ENCODE peak calls at places on chromosomes 12 and 14, in six cellular contexts. One of them, this sample, is unnamed.

GRCh38 chr12:96422192-96422591 is 22.0 kb upstream of the CDK17 start:
- DNase-seq in stomach: no peak
- DNase-seq in upper lobe of left lung: no peak
- DNase-seq in AG04450: no peak
- DNase-seq in mammary epithelial cell: peak; percentile 8
- DNase-seq in fibroblast of mammary gland: peak; percentile 96
- DNase-seq in this sample: peak; percentile 65

GRCh38 chr12:93679308-93679933 is 2.2 kb downstream of the CRADD start:
- DNase-seq in stomach: no peak
- DNase-seq in fibroblast of mammary gland: no peak
- DNase-seq in AG04450: no peak
- DNase-seq in upper lobe of left lung: no peak
- DNase-seq in mammary epithelial cell: no peak
- DNase-seq in this sample: no peak

GRCh38 chr12:121801601-121802484 is 2.0 kb upstream of the SETD1B start:
- DNase-seq in fibroblast of mammary gland: peak; percentile 47
- DNase-seq in mammary epithelial cell: peak; percentile 50
- DNase-seq in AG04450: no peak
- DNase-seq in stomach: no peak
- DNase-seq in upper lobe of left lung: no peak
- DNase-seq in this sample: peak; percentile 61

GRCh38 chr14:61171687-61172086 is 109.5 kb downstream of the TMEM30B start:
- DNase-seq in mammary epithelial cell: no peak
- DNase-seq in stomach: no peak
- DNase-seq in fibroblast of mammary gland: no peak
- DNase-seq in AG04450: no peak
- DNase-seq in upper lobe of left lung: no peak
- DNase-seq in this sample: no peak

GRCh38 chr12:14768823-14769405 is 34.4 kb downstream of the WBP11 start:
- DNase-seq in AG04450: no peak
- DNase-seq in stomach: peak; percentile 33
- DNase-seq in upper lobe of left lung: no peak
- DNase-seq in mammary epithelial cell: peak; percentile 29
- DNase-seq in fibroblast of mammary gland: peak; percentile 48
- DNase-seq in this sample: peak; percentile 37

GRCh38 chr14:20346713-20347112 is 3.3 kb downstream of the PARP2 start:
- DNase-seq in mammary epithelial cell: no peak
- DNase-seq in upper lobe of left lung: no peak
- DNase-seq in fibroblast of mammary gland: no peak
- DNase-seq in AG04450: no peak
- DNase-seq in stomach: no peak
- DNase-seq in this sample: no peak

GRCh38 chr12:112992541-112993398 is 14.5 kb downstream of the OAS2 start:
- DNase-seq in upper lobe of left lung: no peak
- DNase-seq in fibroblast of mammary gland: peak; percentile 65
- DNase-seq in mammary epithelial cell: peak; percentile 60
- DNase-seq in stomach: peak; percentile 53
- DNase-seq in AG04450: peak; percentile 23
- DNase-seq in this sample: peak; percentile 81

GRCh38 chr14:74478996-74479635 is 14.0 kb downstream of the NPC2 start:
- DNase-seq in stomach: no peak
- DNase-seq in fibroblast of mammary gland: peak; percentile 44
- DNase-seq in AG04450: no peak
- DNase-seq in upper lobe of left lung: no peak
- DNase-seq in mammary epithelial cell: no peak
- DNase-seq in this sample: peak; percentile 44

GRCh38 chr12:46187023-46187422 is 81.8 kb downstream of the SLC38A1 start:
- DNase-seq in mammary epithelial cell: peak; percentile 72
- DNase-seq in fibroblast of mammary gland: peak; percentile 88
- DNase-seq in stomach: no peak
- DNase-seq in upper lobe of left lung: no peak
- DNase-seq in AG04450: peak; percentile 62
- DNase-seq in this sample: peak; percentile 88

GRCh38 chr12:1582709-1583050 is 11.7 kb downstream of the FBXL14 start:
- DNase-seq in mammary epithelial cell: no peak
- DNase-seq in stomach: no peak
- DNase-seq in AG04450: no peak
- DNase-seq in fibroblast of mammary gland: no peak
- DNase-seq in upper lobe of left lung: no peak
- DNase-seq in this sample: no peak

GRCh38 chr12:29578070-29578469 is 80.6 kb upstream of the OVCH1 start:
- DNase-seq in mammary epithelial cell: no peak
- DNase-seq in stomach: no peak
- DNase-seq in AG04450: no peak
- DNase-seq in fibroblast of mammary gland: no peak
- DNase-seq in upper lobe of left lung: no peak
- DNase-seq in this sample: peak; percentile 84

DNA sequence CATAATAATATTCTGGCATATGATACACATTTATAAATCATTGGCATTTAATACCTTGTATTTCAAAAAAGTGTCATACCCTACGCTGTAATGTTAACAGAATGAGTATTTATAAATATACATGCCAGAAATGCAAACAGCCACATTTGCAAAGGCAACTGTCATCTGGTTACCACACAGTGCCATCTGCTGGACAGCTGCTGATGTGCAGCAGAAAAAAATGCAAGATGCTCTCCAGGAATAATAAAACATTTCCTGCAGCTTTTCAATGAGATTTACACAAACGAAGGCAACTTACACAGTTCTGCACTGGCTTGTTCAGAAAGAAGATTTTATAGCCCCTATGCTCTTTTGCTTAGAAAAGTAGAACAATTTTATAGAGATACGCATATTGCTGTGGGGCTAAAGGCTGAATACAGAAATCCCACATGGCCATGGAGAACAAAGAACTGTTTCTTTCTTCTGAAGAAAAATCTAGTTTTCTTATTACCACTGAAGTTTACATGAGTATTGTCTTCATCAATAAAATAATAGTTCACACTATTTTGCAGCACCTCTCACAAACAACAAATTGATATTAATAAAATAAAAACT is 182.4 kb upstream of the GRIP1 start:
- DNase-seq in stomach: peak; percentile 65
- DNase-seq in fibroblast of mammary gland: peak; percentile 55
- DNase-seq in upper lobe of left lung: no peak
- DNase-seq in AG04450: peak; percentile 23
- DNase-seq in mammary epithelial cell: peak; percentile 33
- DNase-seq in this sample: peak; percentile 76
- TF ChIP-seq CTCF in stomach: no peak
- TF ChIP-seq CTCF in fibroblast of mammary gland: peak; percentile 98
- TF ChIP-seq CTCF in upper lobe of left lung: peak; percentile 73
- TF ChIP-seq CTCF in AG04450: peak; percentile 96
- TF ChIP-seq CTCF in mammary epithelial cell: peak; percentile 97
- TF ChIP-seq CTCF in this sample: peak; percentile 99

GRCh38 chr12:49501895-49502294 is 36.9 kb upstream of the KCNH3 start:
- DNase-seq in mammary epithelial cell: no peak
- DNase-seq in fibroblast of mammary gland: no peak
- DNase-seq in AG04450: no peak
- DNase-seq in stomach: no peak
- DNase-seq in upper lobe of left lung: no peak
- DNase-seq in this sample: no peak

GRCh38 chr12:49507139-49507538 is 31.7 kb upstream of the KCNH3 start:
- DNase-seq in mammary epithelial cell: peak; percentile 66
- DNase-seq in stomach: no peak
- DNase-seq in fibroblast of mammary gland: peak; percentile 88
- DNase-seq in upper lobe of left lung: no peak
- DNase-seq in AG04450: peak; percentile 77
- DNase-seq in this sample: peak; percentile 94

GRCh38 chr12:49505672-49506071 is 33.2 kb upstream of the KCNH3 start:
- DNase-seq in AG04450: no peak
- DNase-seq in fibroblast of mammary gland: peak; percentile 44
- DNase-seq in stomach: no peak
- DNase-seq in upper lobe of left lung: no peak
- DNase-seq in mammary epithelial cell: peak; percentile 55
- DNase-seq in this sample: peak; percentile 43

GRCh38 chr12:49502590-49502989 is 36.2 kb upstream of the KCNH3 start:
- DNase-seq in fibroblast of mammary gland: peak; percentile 30
- DNase-seq in AG04450: no peak
- DNase-seq in upper lobe of left lung: no peak
- DNase-seq in mammary epithelial cell: no peak
- DNase-seq in stomach: no peak
- DNase-seq in this sample: no peak

GRCh38 chr12:49503674-49504180 is 35.1 kb upstream of the KCNH3 start:
- DNase-seq in upper lobe of left lung: no peak
- DNase-seq in AG04450: peak; percentile 15
- DNase-seq in stomach: peak; percentile 70
- DNase-seq in mammary epithelial cell: peak; percentile 92
- DNase-seq in fibroblast of mammary gland: peak; percentile 55
- DNase-seq in this sample: peak; percentile 75
- H3K4me3 ChIP-seq in upper lobe of left lung: peak overlapping the region; percentile 4
- H3K4me3 ChIP-seq in AG04450: no peak overlapping the region
- H3K4me3 ChIP-seq in stomach: no peak overlapping the region
- H3K4me3 ChIP-seq in mammary epithelial cell: no peak overlapping the region
- H3K4me3 ChIP-seq in fibroblast of mammary gland: no peak overlapping the region
- H3K4me3 ChIP-seq in this sample: no peak overlapping the region

DNA sequence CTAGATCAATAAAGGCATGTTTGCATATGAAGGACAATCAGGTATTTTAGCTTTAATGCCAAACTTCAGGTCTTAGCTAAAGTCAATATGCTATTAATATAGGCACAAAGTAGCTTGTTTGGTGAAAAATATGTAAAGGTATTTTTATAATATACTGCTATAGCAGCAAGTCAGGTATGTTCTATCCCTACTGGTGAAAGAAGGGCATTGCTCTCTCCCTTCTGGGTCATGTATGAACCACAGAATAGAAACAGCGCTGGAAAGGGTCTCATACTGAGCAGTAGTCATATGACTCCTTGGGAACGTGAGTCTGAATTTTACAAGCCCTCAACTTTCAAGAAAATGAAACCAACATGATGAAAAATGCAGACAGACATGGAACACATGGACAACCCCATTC is 314.6 kb downstream of the GRIN2B start:
- DNase-seq in mammary epithelial cell: no peak
- DNase-seq in stomach: no peak
- DNase-seq in AG04450: no peak
- DNase-seq in upper lobe of left lung: no peak
- DNase-seq in fibroblast of mammary gland: no peak
- DNase-seq in this sample: no peak
- TF ChIP-seq CTCF in mammary epithelial cell: peak; percentile 19
- TF ChIP-seq CTCF in stomach: no peak
- TF ChIP-seq CTCF in AG04450: no peak
- TF ChIP-seq CTCF in upper lobe of left lung: no peak
- TF ChIP-seq CTCF in fibroblast of mammary gland: no peak
- TF ChIP-seq CTCF in this sample: no peak

DNA sequence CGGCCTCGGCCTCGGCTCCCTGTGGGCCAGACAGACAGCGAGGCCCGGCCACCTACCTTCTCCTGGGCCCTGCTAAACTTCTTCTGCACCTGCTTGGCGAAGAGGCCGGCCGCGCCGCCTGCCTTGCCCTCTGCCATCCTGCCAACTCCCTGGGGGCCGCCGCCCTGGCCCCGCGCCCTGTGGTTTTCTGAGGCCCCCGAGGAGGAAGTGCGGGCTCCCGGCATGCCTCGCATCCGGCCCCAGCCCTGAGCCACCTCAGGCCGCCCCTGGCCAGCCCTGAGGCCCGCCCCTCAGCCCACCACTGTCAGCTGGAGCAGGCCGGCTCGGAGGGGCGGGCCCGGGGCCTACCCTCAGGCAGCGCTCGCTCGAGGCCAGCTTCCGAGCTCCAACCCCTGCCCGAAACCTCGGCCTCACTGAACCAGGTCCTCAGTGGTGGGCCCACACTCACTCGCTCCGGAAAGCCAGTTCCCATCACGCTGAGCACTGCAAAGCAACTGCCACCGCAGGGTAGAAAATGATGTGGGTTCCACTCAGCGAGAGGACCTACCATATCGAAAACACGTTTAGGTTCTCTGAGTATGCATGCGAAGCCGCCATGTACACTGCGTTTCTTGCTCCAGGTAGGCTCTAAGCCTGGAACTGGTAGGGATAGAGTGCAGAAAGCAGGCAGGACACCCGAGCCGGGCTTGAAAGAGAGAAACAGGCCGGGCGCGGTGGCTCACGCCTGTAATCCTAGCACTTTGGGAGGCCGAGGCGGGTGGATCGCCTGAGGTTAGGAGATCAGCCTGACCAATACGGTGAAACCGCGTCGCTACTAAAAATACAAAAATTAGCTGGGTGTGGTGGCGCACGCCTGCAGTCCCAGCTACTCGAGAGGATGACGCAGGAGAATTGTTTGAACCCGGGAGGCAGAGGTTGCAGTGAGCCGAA is at the start of gene BIN2:
- DNase-seq in mammary epithelial cell: no peak
- DNase-seq in AG04450: no peak
- DNase-seq in stomach: peak; percentile 56
- DNase-seq in fibroblast of mammary gland: no peak
- DNase-seq in upper lobe of left lung: peak; percentile 94
- DNase-seq in this sample: no peak
- H3K4me3 ChIP-seq in mammary epithelial cell: no peak within 1 kb of the TSS
- H3K4me3 ChIP-seq in AG04450: no peak within 1 kb of the TSS
- H3K4me3 ChIP-seq in stomach: peak within 1 kb of the TSS; percentile 20
- H3K4me3 ChIP-seq in fibroblast of mammary gland: no peak within 1 kb of the TSS
- H3K4me3 ChIP-seq in upper lobe of left lung: peak within 1 kb of the TSS; percentile 47
- H3K4me3 ChIP-seq in this sample: no peak within 1 kb of the TSS

GRCh38 chr12:52501490-52501889 is 8.4 kb upstream of the KRT6A start:
- DNase-seq in AG04450: no peak
- DNase-seq in stomach: no peak
- DNase-seq in mammary epithelial cell: no peak
- DNase-seq in upper lobe of left lung: no peak
- DNase-seq in fibroblast of mammary gland: peak; percentile 30
- DNase-seq in this sample: no peak

GRCh38 chr12:52498971-52499370 is 5.9 kb upstream of the KRT6A start:
- DNase-seq in stomach: no peak
- DNase-seq in mammary epithelial cell: no peak
- DNase-seq in AG04450: no peak
- DNase-seq in upper lobe of left lung: no peak
- DNase-seq in fibroblast of mammary gland: no peak
- DNase-seq in this sample: no peak

GRCh38 chr12:52497975-52498374 is 4.9 kb upstream of the KRT6A start:
- DNase-seq in AG04450: no peak
- DNase-seq in upper lobe of left lung: no peak
- DNase-seq in stomach: no peak
- DNase-seq in mammary epithelial cell: no peak
- DNase-seq in fibroblast of mammary gland: no peak
- DNase-seq in this sample: no peak

GRCh38 chr12:52496590-52497071 is 3.6 kb upstream of the KRT6A start:
- DNase-seq in fibroblast of mammary gland: peak; percentile 95
- DNase-seq in stomach: no peak
- DNase-seq in upper lobe of left lung: no peak
- DNase-seq in mammary epithelial cell: peak; percentile 94
- DNase-seq in AG04450: no peak
- DNase-seq in this sample: peak; percentile 76

GRCh38 chr12:52499836-52500560 is 6.9 kb upstream of the KRT6A start:
- DNase-seq in mammary epithelial cell: no peak
- DNase-seq in AG04450: no peak
- DNase-seq in upper lobe of left lung: no peak
- DNase-seq in stomach: no peak
- DNase-seq in fibroblast of mammary gland: peak; percentile 77
- DNase-seq in this sample: peak; percentile 71
- TF ChIP-seq CTCF in mammary epithelial cell: no peak
- TF ChIP-seq CTCF in AG04450: no peak
- TF ChIP-seq CTCF in upper lobe of left lung: no peak
- TF ChIP-seq CTCF in stomach: no peak
- TF ChIP-seq CTCF in fibroblast of mammary gland: no peak
- TF ChIP-seq CTCF in this sample: no peak

DNA sequence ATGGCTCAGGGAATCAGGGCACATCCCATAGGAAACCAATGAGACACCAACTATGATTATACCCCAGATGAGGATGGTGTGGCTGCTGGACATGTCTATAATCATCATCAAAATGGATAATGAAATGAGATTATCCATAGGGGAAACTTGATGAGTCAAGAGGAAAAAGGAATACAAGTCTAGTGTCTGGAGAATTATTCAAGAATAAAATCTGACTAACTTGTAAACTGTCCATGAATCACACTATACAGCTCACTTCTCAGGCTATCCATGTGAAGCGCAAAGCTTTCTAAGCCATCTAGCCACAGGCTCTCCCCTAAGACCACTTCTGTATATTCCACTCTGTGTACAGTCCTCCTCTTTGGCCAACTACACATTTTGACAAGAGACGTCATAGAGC is 52.5 kb downstream of the DUSP16 start:
- DNase-seq in mammary epithelial cell: peak; percentile 88
- DNase-seq in upper lobe of left lung: no peak
- DNase-seq in AG04450: peak; percentile 13
- DNase-seq in stomach: no peak
- DNase-seq in fibroblast of mammary gland: peak; percentile 83
- DNase-seq in this sample: peak; percentile 28
- H3K4me3 ChIP-seq in mammary epithelial cell: no peak overlapping the region
- H3K4me3 ChIP-seq in upper lobe of left lung: no peak overlapping the region
- H3K4me3 ChIP-seq in AG04450: no peak overlapping the region
- H3K4me3 ChIP-seq in stomach: no peak overlapping the region
- H3K4me3 ChIP-seq in fibroblast of mammary gland: no peak overlapping the region
- H3K4me3 ChIP-seq in this sample: no peak overlapping the region